ENCODE peak calls at places on chromosomes 13 and 19, in five cellular contexts. One of them, this sample, is unnamed. For H3K36me3 and H3K27me3, the result is how much of the 10 kb centered on the place peaks cover.

GRCh38 chr13:94020833-94021232 is 458.6 kb downstream of the DCT start:
- DNase-seq in esophagus squamous epithelium: no peak
- DNase-seq in thyroid gland: no peak
- DNase-seq in mesenchymal stem cell: peak
- DNase-seq in CD8-positive, alpha-beta memory T cell: no peak
- DNase-seq in this sample: peak

GRCh38 chr13:49300716-49301589 is 53.2 kb downstream of the CDADC1 start:
- DNase-seq in mesenchymal stem cell: peak
- DNase-seq in CD8-positive, alpha-beta memory T cell: peak
- DNase-seq in esophagus squamous epithelium: no peak
- DNase-seq in thyroid gland: peak
- DNase-seq in this sample: peak

GRCh38 chr19:41776700-41777099 is 19.7 kb upstream of the CEACAM3 start:
- DNase-seq in thyroid gland: no peak
- DNase-seq in esophagus squamous epithelium: no peak
- DNase-seq in mesenchymal stem cell: no peak
- DNase-seq in CD8-positive, alpha-beta memory T cell: no peak
- DNase-seq in this sample: peak

GRCh38 chr13:79541426-79542049 is 60.6 kb downstream of the NDFIP2 start:
- DNase-seq in mesenchymal stem cell: peak
- DNase-seq in CD8-positive, alpha-beta memory T cell: peak
- DNase-seq in esophagus squamous epithelium: no peak
- DNase-seq in thyroid gland: no peak
- DNase-seq in this sample: peak

GRCh38 chr19:989381-990081 is 5.4 kb downstream of the WDR18 start:
- DNase-seq in esophagus squamous epithelium: no peak
- DNase-seq in mesenchymal stem cell: no peak
- DNase-seq in CD8-positive, alpha-beta memory T cell: no peak
- DNase-seq in thyroid gland: no peak
- DNase-seq in this sample: no peak

GRCh38 chr19:17616961-17617806 is 61.7 kb downstream of the COLGALT1 start:
- DNase-seq in CD8-positive, alpha-beta memory T cell: no peak
- DNase-seq in thyroid gland: no peak
- DNase-seq in mesenchymal stem cell: peak
- DNase-seq in esophagus squamous epithelium: no peak
- DNase-seq in this sample: peak

GRCh38 chr13:29858667-29859066 is 8.2 kb upstream of the UBL3 start:
- DNase-seq in CD8-positive, alpha-beta memory T cell: no peak
- DNase-seq in esophagus squamous epithelium: no peak
- DNase-seq in thyroid gland: no peak
- DNase-seq in mesenchymal stem cell: no peak
- DNase-seq in this sample: no peak

GRCh38 chr19:1434040-1434366 is 4.2 kb upstream of the RPS15 start:
- DNase-seq in mesenchymal stem cell: no peak
- DNase-seq in thyroid gland: no peak
- DNase-seq in esophagus squamous epithelium: no peak
- DNase-seq in CD8-positive, alpha-beta memory T cell: no peak
- DNase-seq in this sample: no peak

GRCh38 chr19:4709440-4710280 is 14.0 kb downstream of the DPP9 start:
- DNase-seq in mesenchymal stem cell: no peak
- DNase-seq in CD8-positive, alpha-beta memory T cell: no peak
- DNase-seq in esophagus squamous epithelium: no peak
- DNase-seq in thyroid gland: no peak
- DNase-seq in this sample: no peak

GRCh38 chr13:50449465-50449864 is 394.0 kb downstream of the DLEU7 start:
- DNase-seq in esophagus squamous epithelium: no peak
- DNase-seq in CD8-positive, alpha-beta memory T cell: no peak
- DNase-seq in thyroid gland: no peak
- DNase-seq in mesenchymal stem cell: peak
- DNase-seq in this sample: peak

GRCh38 chr19:21498651-21499050 is 6.8 kb upstream of the ZNF429 start:
- DNase-seq in esophagus squamous epithelium: no peak
- DNase-seq in CD8-positive, alpha-beta memory T cell: no peak
- DNase-seq in thyroid gland: no peak
- DNase-seq in mesenchymal stem cell: no peak
- DNase-seq in this sample: no peak

GRCh38 chr19:50893047-50893737 is 18.0 kb downstream of the KLK4 start:
- DNase-seq in esophagus squamous epithelium: no peak
- DNase-seq in CD8-positive, alpha-beta memory T cell: no peak
- DNase-seq in thyroid gland: no peak
- DNase-seq in mesenchymal stem cell: no peak
- DNase-seq in this sample: no peak

GRCh38 chr13:51501592-51502205 is 48.9 kb upstream of the INTS6 start:
- DNase-seq in mesenchymal stem cell: peak
- DNase-seq in thyroid gland: no peak
- DNase-seq in esophagus squamous epithelium: no peak
- DNase-seq in CD8-positive, alpha-beta memory T cell: no peak
- DNase-seq in this sample: peak

GRCh38 chr13:48446454-48446853 is 33.5 kb upstream of the LPAR6 start:
- DNase-seq in CD8-positive, alpha-beta memory T cell: no peak
- DNase-seq in esophagus squamous epithelium: no peak
- DNase-seq in mesenchymal stem cell: peak
- DNase-seq in thyroid gland: no peak
- DNase-seq in this sample: peak

GRCh38 chr19:36115453-36116343 is at the start of gene TBCB:
- DNase-seq in CD8-positive, alpha-beta memory T cell: no peak
- DNase-seq in thyroid gland: peak
- DNase-seq in mesenchymal stem cell: peak
- DNase-seq in esophagus squamous epithelium: peak
- DNase-seq in this sample: no peak

GRCh38 chr13:41746259-41746658 is 214.7 kb downstream of the VWA8 start:
- DNase-seq in esophagus squamous epithelium: no peak
- DNase-seq in mesenchymal stem cell: peak
- DNase-seq in CD8-positive, alpha-beta memory T cell: no peak
- DNase-seq in thyroid gland: no peak
- DNase-seq in this sample: peak

GRCh38 chr13:46149272-46150133 is 32.5 kb downstream of the LCP1 start:
- DNase-seq in esophagus squamous epithelium: no peak
- DNase-seq in mesenchymal stem cell: no peak
- DNase-seq in CD8-positive, alpha-beta memory T cell: no peak
- DNase-seq in thyroid gland: no peak
- DNase-seq in this sample: peak

GRCh38 chr19:7988307-7988706 is 17.1 kb downstream of the ELAVL1 start:
- DNase-seq in esophagus squamous epithelium: no peak
- DNase-seq in CD8-positive, alpha-beta memory T cell: no peak
- DNase-seq in thyroid gland: no peak
- DNase-seq in mesenchymal stem cell: no peak
- DNase-seq in this sample: peak

GRCh38 chr19:34316741-34317241 is 48.2 kb upstream of the GPI start:
- DNase-seq in CD8-positive, alpha-beta memory T cell: no peak
- DNase-seq in mesenchymal stem cell: peak
- DNase-seq in thyroid gland: no peak
- DNase-seq in esophagus squamous epithelium: no peak
- DNase-seq in this sample: peak

GRCh38 chr13:98429977-98430785 is 146.7 kb downstream of the STK24 start:
- DNase-seq in thyroid gland: no peak
- DNase-seq in CD8-positive, alpha-beta memory T cell: no peak
- DNase-seq in mesenchymal stem cell: peak
- DNase-seq in esophagus squamous epithelium: no peak
- DNase-seq in this sample: no peak

GRCh38 chr13:112074139-112074710 is 7.3 kb downstream of the SOX1 start:
- DNase-seq in thyroid gland: no peak
- DNase-seq in CD8-positive, alpha-beta memory T cell: no peak
- DNase-seq in esophagus squamous epithelium: no peak
- DNase-seq in mesenchymal stem cell: no peak
- DNase-seq in this sample: no peak

GRCh38 chr19:33261511-33262192 is 36.0 kb upstream of the SLC7A10 start:
- DNase-seq in mesenchymal stem cell: no peak
- DNase-seq in thyroid gland: no peak
- DNase-seq in CD8-positive, alpha-beta memory T cell: no peak
- DNase-seq in esophagus squamous epithelium: no peak
- DNase-seq in this sample: no peak

GRCh38 chr19:40223135-40223822 is 3.2 kb downstream of the CCNP start:
- DNase-seq in esophagus squamous epithelium: no peak
- DNase-seq in mesenchymal stem cell: no peak
- DNase-seq in thyroid gland: no peak
- DNase-seq in CD8-positive, alpha-beta memory T cell: peak
- DNase-seq in this sample: no peak

GRCh38 chr13:44609137-44609536 is 33.0 kb upstream of the TSC22D1 start:
- DNase-seq in esophagus squamous epithelium: no peak
- DNase-seq in thyroid gland: no peak
- DNase-seq in CD8-positive, alpha-beta memory T cell: no peak
- DNase-seq in mesenchymal stem cell: no peak
- DNase-seq in this sample: no peak

GRCh38 chr13:35714096-35714495 is 237.6 kb upstream of the MAB21L1 start:
- DNase-seq in mesenchymal stem cell: no peak
- DNase-seq in CD8-positive, alpha-beta memory T cell: no peak
- DNase-seq in esophagus squamous epithelium: no peak
- DNase-seq in thyroid gland: no peak
- DNase-seq in this sample: no peak

GRCh38 chr13:67299072-67299635 is 69.0 kb upstream of the PCDH9 start:
- DNase-seq in esophagus squamous epithelium: no peak
- DNase-seq in mesenchymal stem cell: peak
- DNase-seq in CD8-positive, alpha-beta memory T cell: no peak
- DNase-seq in thyroid gland: no peak
- DNase-seq in this sample: peak

GRCh38 chr13:79604752-79605151 is 123.8 kb downstream of the NDFIP2 start:
- DNase-seq in thyroid gland: no peak
- DNase-seq in CD8-positive, alpha-beta memory T cell: no peak
- DNase-seq in mesenchymal stem cell: peak
- DNase-seq in esophagus squamous epithelium: no peak
- DNase-seq in this sample: peak

GRCh38 chr13:30932481-30933333 is at the start of gene TEX26:
- DNase-seq in mesenchymal stem cell: peak
- DNase-seq in thyroid gland: no peak
- DNase-seq in esophagus squamous epithelium: no peak
- DNase-seq in CD8-positive, alpha-beta memory T cell: no peak
- DNase-seq in this sample: no peak

GRCh38 chr19:13053761-13054604 is 48.7 kb downstream of the LYL1 start:
- DNase-seq in mesenchymal stem cell: peak
- DNase-seq in CD8-positive, alpha-beta memory T cell: no peak
- DNase-seq in esophagus squamous epithelium: no peak
- DNase-seq in thyroid gland: peak
- DNase-seq in this sample: peak

GRCh38 chr19:44649578-44650145 is 6.0 kb downstream of the PVR start:
- DNase-seq in esophagus squamous epithelium: no peak
- DNase-seq in thyroid gland: peak
- DNase-seq in CD8-positive, alpha-beta memory T cell: no peak
- DNase-seq in mesenchymal stem cell: no peak
- DNase-seq in this sample: no peak
- H3K36me3 ChIP-seq in esophagus squamous epithelium: under half
- H3K36me3 ChIP-seq in thyroid gland: under half
- H3K36me3 ChIP-seq in CD8-positive, alpha-beta memory T cell: under half
- H3K36me3 ChIP-seq in mesenchymal stem cell: under half
- H3K36me3 ChIP-seq in this sample: under half

GRCh38 chr19:46492841-46493235 is 2.8 kb downstream of the PNMA8B start:
- DNase-seq in CD8-positive, alpha-beta memory T cell: no peak
- DNase-seq in thyroid gland: no peak
- DNase-seq in mesenchymal stem cell: no peak
- DNase-seq in esophagus squamous epithelium: no peak
- DNase-seq in this sample: no peak

GRCh38 chr19:46493236-46494114 is 2.2 kb downstream of the PNMA8B start:
- DNase-seq in mesenchymal stem cell: no peak
- DNase-seq in thyroid gland: peak
- DNase-seq in esophagus squamous epithelium: no peak
- DNase-seq in CD8-positive, alpha-beta memory T cell: peak
- DNase-seq in this sample: no peak

GRCh38 chr19:46495789-46496099 is at the start of gene PNMA8B:
- DNase-seq in esophagus squamous epithelium: no peak
- DNase-seq in thyroid gland: peak
- DNase-seq in mesenchymal stem cell: peak
- DNase-seq in CD8-positive, alpha-beta memory T cell: peak
- DNase-seq in this sample: peak

GRCh38 chr19:46494115-46494935 is 1.3 kb downstream of the PNMA8B start:
- DNase-seq in thyroid gland: no peak
- DNase-seq in CD8-positive, alpha-beta memory T cell: no peak
- DNase-seq in esophagus squamous epithelium: no peak
- DNase-seq in mesenchymal stem cell: no peak
- DNase-seq in this sample: no peak

GRCh38 chr19:46494936-46495788 is 505 bp downstream of the PNMA8B start:
- DNase-seq in CD8-positive, alpha-beta memory T cell: no peak
- DNase-seq in thyroid gland: no peak
- DNase-seq in mesenchymal stem cell: no peak
- DNase-seq in esophagus squamous epithelium: no peak
- DNase-seq in this sample: no peak
- H3K4me3 ChIP-seq in CD8-positive, alpha-beta memory T cell: no peak
- H3K4me3 ChIP-seq in thyroid gland: no peak
- H3K4me3 ChIP-seq in mesenchymal stem cell: peak
- H3K4me3 ChIP-seq in esophagus squamous epithelium: peak
- H3K4me3 ChIP-seq in this sample: no peak

DNA sequence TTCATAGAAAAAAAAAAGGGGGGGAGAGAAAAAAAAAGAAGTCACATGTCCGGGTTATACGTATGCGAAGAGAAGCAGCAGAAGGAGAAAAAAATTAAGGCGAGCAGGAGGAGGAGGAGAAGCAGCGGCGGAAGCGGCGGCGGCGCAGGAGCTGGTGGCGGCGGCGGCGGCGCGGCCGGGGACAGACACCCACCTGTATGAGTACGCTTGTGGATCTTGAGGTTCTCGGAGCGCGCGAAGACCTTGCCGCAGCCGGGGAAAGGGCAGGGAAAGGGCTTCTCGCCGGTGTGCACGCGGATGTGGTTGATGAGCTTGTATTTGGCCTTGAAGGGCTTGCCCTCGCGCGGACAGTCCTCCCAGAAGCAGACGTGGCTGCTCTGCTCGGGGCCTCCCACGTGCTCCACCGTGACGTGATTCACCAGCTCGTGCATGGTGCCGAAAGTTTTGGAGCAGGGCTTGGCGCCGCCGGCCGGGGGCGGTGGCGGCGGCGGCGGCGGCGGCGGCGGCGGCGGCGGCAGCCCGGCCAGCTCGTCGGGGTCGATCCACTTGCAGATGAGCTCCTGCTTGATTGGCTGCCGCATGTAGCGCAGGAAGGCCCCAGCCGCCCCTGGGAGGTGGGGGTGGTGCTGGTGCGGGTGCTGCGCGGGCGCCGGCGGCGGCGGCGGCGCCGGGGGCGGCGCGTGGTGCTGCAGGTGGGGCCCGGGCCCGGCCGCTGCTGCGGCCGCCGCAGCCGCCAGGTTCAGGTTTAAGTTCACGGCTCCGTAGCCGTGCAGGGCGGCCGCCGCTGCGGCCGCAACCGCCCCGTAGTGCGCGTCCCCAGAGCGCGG is 1.4 kb downstream of the ZIC5 start:
- DNase-seq in thyroid gland: no peak
- DNase-seq in CD8-positive, alpha-beta memory T cell: peak
- DNase-seq in mesenchymal stem cell: no peak
- DNase-seq in esophagus squamous epithelium: no peak
- DNase-seq in this sample: no peak
- H3K27me3 ChIP-seq in thyroid gland: half or more
- H3K27me3 ChIP-seq in CD8-positive, alpha-beta memory T cell: half or more
- H3K27me3 ChIP-seq in mesenchymal stem cell: half or more
- H3K27me3 ChIP-seq in esophagus squamous epithelium: half or more
- H3K27me3 ChIP-seq in this sample: half or more

GRCh38 chr19:3194703-3195087 is 9.0 kb downstream of the NCLN start:
- DNase-seq in CD8-positive, alpha-beta memory T cell: no peak
- DNase-seq in esophagus squamous epithelium: no peak
- DNase-seq in mesenchymal stem cell: no peak
- DNase-seq in thyroid gland: no peak
- DNase-seq in this sample: no peak
- H3K36me3 ChIP-seq in CD8-positive, alpha-beta memory T cell: under half
- H3K36me3 ChIP-seq in esophagus squamous epithelium: under half
- H3K36me3 ChIP-seq in mesenchymal stem cell: under half
- H3K36me3 ChIP-seq in thyroid gland: under half
- H3K36me3 ChIP-seq in this sample: under half